ENCODE peak calls at places on chromosome X, in five cellular contexts. X is A549, H is heart right ventricle, Q is psoas muscle, C is cardiac muscle cell. B is an unnamed sample.

GRCh38 chrX:118975831-118976598 is 1.6 kb downstream of the LONRF3 start:
- DNase-seq in X (peak), H (peak), Q (peak), C (peak), B (no peak)

GRCh38 chrX:106959897-106960296 is 39.7 kb downstream of the CLDN2 start:
- DNase-seq in X (peak), H (no peak), Q (no peak), C (peak), B (peak)

GRCh38 chrX:109911046-109911445 is 91.9 kb upstream of the TMEM164 start:
- DNase-seq in X (peak), H (no peak), Q (no peak), C (peak), B (peak)

GRCh38 chrX:91389026-91389425 is 45.6 kb upstream of the PABPC5 start:
- DNase-seq in X (no peak), H (no peak), Q (no peak), C (no peak), B (no peak)

GRCh38 chrX:16137416-16138107 is 14.2 kb downstream of the GRPR start:
- DNase-seq in X (no peak), H (no peak), Q (no peak), C (no peak), B (no peak)

GRCh38 chrX:39769748-39770147 is 328.0 kb downstream of the BCOR start:
- DNase-seq in X (no peak), H (no peak), Q (no peak), C (no peak), B (no peak)

GRCh38 chrX:15947648-15948317 is 93.2 kb upstream of the AP1S2 start:
- DNase-seq in X (no peak), H (no peak), Q (no peak), C (peak), B (peak)

GRCh38 chrX:125998432-125998831 is 167.7 kb downstream of the DCAF12L2 start:
- DNase-seq in X (no peak), H (no peak), Q (no peak), C (no peak), B (no peak)

GRCh38 chrX:55489315-55490009 is at the start of gene USP51:
- DNase-seq in X (peak), H (peak), Q (peak), C (peak), B (peak)

GRCh38 chrX:136920001-136920400 is 39.5 kb upstream of the RBMX start:
- DNase-seq in X (no peak), H (no peak), Q (no peak), C (no peak), B (peak)

GRCh38 chrX:150615356-150615755 is 46.9 kb downstream of the MTM1 start:
- DNase-seq in X (no peak), H (no peak), Q (no peak), C (no peak), B (no peak)

GRCh38 chrX:118745570-118745969 is 18.2 kb downstream of the IL13RA1 start:
- DNase-seq in X (no peak), H (no peak), Q (no peak), C (peak), B (no peak)

GRCh38 chrX:133415276-133416105 is at the start of gene GPC4:
- DNase-seq in X (peak), H (peak), Q (peak), C (peak), B (peak)

GRCh38 chrX:78455901-78456300 is 128.5 kb upstream of the CYSLTR1 start:
- DNase-seq in X (no peak), H (no peak), Q (no peak), C (no peak), B (peak)

GRCh38 chrX:71256051-71256450 is 2.1 kb upstream of the ZMYM3 start:
- DNase-seq in X (no peak), H (no peak), Q (no peak), C (peak), B (no peak)

GRCh38 chrX:118935352-118935751 is 39.1 kb upstream of the LONRF3 start:
- DNase-seq in X (no peak), H (no peak), Q (no peak), C (no peak), B (no peak)

GRCh38 chrX:107700317-107700774 is 72.0 kb downstream of the PRPS1 start:
- DNase-seq in X (no peak), H (no peak), Q (no peak), C (peak), B (peak)

GRCh38 chrX:45322382-45322781 is 121.7 kb upstream of the DIPK2B start:
- DNase-seq in X (peak), H (peak), Q (no peak), C (peak), B (peak)

GRCh38 chrX:38313190-38313589 is 14.1 kb downstream of the RPGR start:
- DNase-seq in X (no peak), H (no peak), Q (no peak), C (no peak), B (peak)

GRCh38 chrX:151082077-151082948 is 94.1 kb upstream of the GPR50 start:
- DNase-seq in X (peak), H (peak), Q (peak), C (peak), B (peak)

GRCh38 chrX:102517331-102517730 is 792 bp upstream of the TMSB15A start:
- DNase-seq in X (no peak), H (no peak), Q (no peak), C (peak), B (peak)
- TF ChIP-seq CTCF in X (peak), H (peak), Q (no peak), C (peak), B (no peak)

DNA sequence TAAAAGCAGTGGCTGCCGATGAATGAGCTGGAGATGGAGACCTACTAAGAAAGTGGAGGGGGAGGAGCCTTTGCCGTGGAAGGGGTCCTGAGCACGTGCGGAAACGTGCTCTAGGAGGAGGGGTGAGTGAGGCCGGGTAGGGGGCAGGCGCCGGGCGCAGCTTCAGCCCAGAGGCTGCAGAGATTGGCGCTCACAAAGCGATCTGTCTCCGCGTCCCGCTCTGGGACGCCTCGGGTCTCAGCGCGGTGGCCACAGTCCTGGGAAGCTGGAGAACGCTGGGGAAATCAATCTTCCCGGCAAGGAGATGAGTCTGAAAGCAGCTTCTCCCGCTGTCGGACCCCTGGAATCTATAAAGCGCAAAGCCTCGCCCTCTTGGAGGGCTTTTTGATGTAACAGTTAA is 460 bp upstream of the ARHGAP6 start:
- DNase-seq in X (no peak), H (no peak), Q (peak), C (peak), B (peak)
- H3K4me3 ChIP-seq in X (no peak), H (peak), Q (peak), C (peak), B (peak)

DNA sequence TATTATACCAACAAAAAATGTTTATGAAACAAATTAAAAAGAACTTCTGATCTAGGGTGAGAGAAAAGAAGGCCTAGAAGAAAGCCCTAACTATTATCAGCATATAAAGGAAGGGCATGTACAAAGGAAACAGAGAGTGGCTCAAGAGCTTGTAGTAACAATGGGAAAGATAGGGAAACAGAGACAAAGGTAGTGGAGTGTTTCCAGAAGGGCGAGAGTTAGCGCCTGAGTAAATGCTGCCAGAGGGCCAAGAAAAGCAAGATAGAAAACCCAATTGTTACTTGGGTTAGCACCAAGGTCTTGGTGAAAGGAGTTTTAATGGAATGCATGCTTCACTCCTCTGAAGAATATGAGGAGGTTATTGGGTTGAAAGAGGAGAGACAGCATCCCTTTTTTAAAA is 16.5 kb upstream of the MSL3 start:
- DNase-seq in X (no peak), H (no peak), Q (no peak), C (peak), B (no peak)
- TF ChIP-seq CTCF in X (no peak), H (no peak), Q (no peak), C (no peak), B (no peak)

GRCh38 chrX:17412692-17413091 is 37.7 kb downstream of the NHS start:
- DNase-seq in X (peak), H (no peak), Q (no peak), C (peak), B (peak)

GRCh38 chrX:17414839-17415238 is 39.8 kb downstream of the NHS start:
- DNase-seq in X (no peak), H (peak), Q (no peak), C (no peak), B (no peak)

GRCh38 chrX:17413228-17413627 is 38.2 kb downstream of the NHS start:
- DNase-seq in X (no peak), H (no peak), Q (no peak), C (peak), B (peak)

GRCh38 chrX:17415242-17415815 is 40.3 kb downstream of the NHS start:
- DNase-seq in X (no peak), H (no peak), Q (no peak), C (peak), B (peak)

GRCh38 chrX:17414057-17414658 is 39.2 kb downstream of the NHS start:
- DNase-seq in X (no peak), H (no peak), Q (no peak), C (peak), B (no peak)
- H3K4me3 ChIP-seq in X (no peak), H (no peak), Q (no peak), C (no peak), B (no peak)

GRCh38 chrX:134780908-134781307 is 122.6 kb upstream of the PLAC1 start:
- DNase-seq in X (no peak), H (no peak), Q (no peak), C (no peak), B (no peak)
- TF ChIP-seq CTCF in X (no peak), H (no peak), Q (no peak), C (no peak), B (no peak)

GRCh38 chrX:24646745-24647182 is 383 bp downstream of the PCYT1B start:
- DNase-seq in X (no peak), H (no peak), Q (no peak), C (peak), B (no peak)
- H3K4me3 ChIP-seq in X (no peak), H (peak), Q (peak), C (peak), B (peak)

DNA sequence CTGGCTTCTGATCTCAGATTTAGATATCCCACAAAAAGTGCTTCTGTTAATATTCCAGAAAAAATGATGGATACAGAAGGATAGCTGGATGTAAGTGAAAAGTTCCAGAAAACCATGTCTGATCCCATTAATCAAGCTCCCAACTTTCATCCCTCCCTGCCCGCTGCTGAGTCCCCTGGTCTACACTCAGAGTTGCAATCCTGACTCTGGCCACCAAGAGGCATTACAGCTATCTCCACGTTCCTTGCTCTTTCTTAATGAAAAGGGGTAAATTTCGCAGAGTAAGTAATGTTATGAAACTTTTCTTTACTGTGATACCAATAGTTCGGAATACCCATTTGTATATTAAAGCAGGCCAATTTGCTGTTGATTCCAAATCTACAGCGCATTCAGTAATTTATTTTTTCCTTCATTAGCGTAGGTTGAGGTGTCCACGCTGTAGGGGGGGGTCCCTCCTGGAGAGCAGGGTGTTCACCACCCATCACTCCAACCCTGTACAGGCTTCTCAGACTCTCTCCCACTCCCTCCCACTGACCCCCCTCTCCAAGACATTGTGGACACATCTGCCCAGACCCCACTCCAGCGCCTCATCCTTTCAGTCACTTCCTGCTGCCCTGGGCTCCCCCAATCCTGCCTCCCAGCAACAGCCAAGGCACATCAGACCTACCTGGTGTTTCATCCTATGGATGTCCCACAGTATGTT is 55.1 kb downstream of the RAB40A start:
- DNase-seq in X (peak), H (peak), Q (no peak), C (peak), B (peak)
- TF ChIP-seq CTCF in X (no peak), H (peak), Q (peak), C (peak), B (peak)

GRCh38 chrX:153885208-153885787 is 675 bp downstream of the L1CAM start:
- DNase-seq in X (no peak), H (no peak), Q (peak), C (no peak), B (no peak)
- H3K4me3 ChIP-seq in X (peak), H (no peak), Q (no peak), C (no peak), B (no peak)

GRCh38 chrX:19462879-19463278 is 52.4 kb downstream of the MAP3K15 start:
- DNase-seq in X (no peak), H (no peak), Q (no peak), C (no peak), B (no peak)

GRCh38 chrX:19462231-19462630 is 53.1 kb downstream of the MAP3K15 start:
- DNase-seq in X (no peak), H (no peak), Q (no peak), C (no peak), B (no peak)

GRCh38 chrX:19457662-19458061 is 57.6 kb downstream of the MAP3K15 start:
- DNase-seq in X (no peak), H (no peak), Q (no peak), C (no peak), B (no peak)
- TF ChIP-seq CTCF in X (no peak), H (no peak), Q (no peak), C (no peak), B (no peak)